ENCODE peak calls at places on chromosome 21, in seven cellular contexts. Q, G, N, V, Z, Y and R are unnamed samples.

GRCh38 chr21:14685568-14685967 is 139.5 kb upstream of the SAMSN1 start:
- DNase-seq in Q (no peak), G (no peak), N (peak), V (no peak), Z (no peak), Y (no peak), R (no peak)

GRCh38 chr21:31176080-31176551 is 137.8 kb upstream of the KRTAP19-8 start:
- DNase-seq in Q (no peak), G (no peak), N (peak), V (no peak), Z (no peak), Y (no peak), R (no peak)

GRCh38 chr21:36436829-36437744 is 42.8 kb downstream of the CLDN14 start:
- DNase-seq in Q (no peak), G (no peak), N (no peak), V (no peak), Z (no peak), Y (no peak), R (no peak)

GRCh38 chr21:19405326-19405725 is 1001.7 kb upstream of the TMPRSS15 start:
- DNase-seq in Q (no peak), G (no peak), N (no peak), V (no peak), Z (no peak), Y (no peak), R (no peak)

GRCh38 chr21:45596704-45597318 is 46.7 kb upstream of the PCBP3 start:
- DNase-seq in Q (peak), G (peak), N (peak), V (peak), Z (peak), Y (peak), R (peak)

GRCh38 chr21:36640260-36641244 is 58.4 kb upstream of the SIM2 start:
- DNase-seq in Q (no peak), G (peak), N (no peak), V (no peak), Z (no peak), Y (no peak), R (no peak)

GRCh38 chr21:36385909-36386642 is 884 bp downstream of the CHAF1B start:
- DNase-seq in Q (no peak), G (no peak), N (peak), V (no peak), Z (no peak), Y (no peak), R (no peak)

GRCh38 chr21:45540601-45540970 is 1.7 kb downstream of the SLC19A1 start:
- DNase-seq in Q (no peak), G (no peak), N (no peak), V (no peak), Z (peak), Y (peak), R (no peak)

GRCh38 chr21:38308010-38308784 is 51.4 kb downstream of the KCNJ15 start:
- DNase-seq in Q (no peak), G (no peak), N (no peak), V (no peak), Z (no peak), Y (no peak), R (no peak)

GRCh38 chr21:45822429-45823099 is 159.0 kb upstream of the COL6A1 start:
- DNase-seq in Q (no peak), G (no peak), N (no peak), V (no peak), Z (no peak), Y (no peak), R (no peak)

GRCh38 chr21:45286671-45287437 is 841 bp downstream of the POFUT2 start:
- DNase-seq in Q (no peak), G (no peak), N (no peak), V (no peak), Z (no peak), Y (peak), R (no peak)

GRCh38 chr21:37358392-37358791 is 8.2 kb upstream of the DYRK1A start:
- DNase-seq in Q (no peak), G (no peak), N (peak), V (no peak), Z (no peak), Y (no peak), R (no peak)

GRCh38 chr21:14602418-14602987 is 56.4 kb upstream of the SAMSN1 start:
- DNase-seq in Q (no peak), G (no peak), N (peak), V (no peak), Z (no peak), Y (no peak), R (no peak)

GRCh38 chr21:39805983-39806382 is 61.0 kb downstream of the IGSF5 start:
- DNase-seq in Q (no peak), G (no peak), N (no peak), V (no peak), Z (no peak), Y (no peak), R (no peak)

GRCh38 chr21:38675450-38675849 is 130.3 kb upstream of the ETS2 start:
- DNase-seq in Q (no peak), G (no peak), N (no peak), V (no peak), Z (no peak), Y (no peak), R (no peak)

GRCh38 chr21:19535356-19535755 is 1131.8 kb upstream of the TMPRSS15 start:
- DNase-seq in Q (no peak), G (no peak), N (no peak), V (no peak), Z (no peak), Y (no peak), R (no peak)

GRCh38 chr21:16587141-16587570 is 857.4 kb downstream of the USP25 start:
- DNase-seq in Q (no peak), G (peak), N (no peak), V (no peak), Z (no peak), Y (no peak), R (no peak)

GRCh38 chr21:45695086-45695485 is 51.6 kb downstream of the PCBP3 start:
- DNase-seq in Q (no peak), G (no peak), N (no peak), V (no peak), Z (no peak), Y (peak), R (no peak)

GRCh38 chr21:37916795-37917142 is 512 bp upstream of the KCNJ6 start:
- DNase-seq in Q (no peak), G (peak), N (peak), V (no peak), Z (peak), Y (peak), R (no peak)

GRCh38 chr21:15088483-15088882 is 23.7 kb upstream of the NRIP1 start:
- DNase-seq in Q (no peak), G (no peak), N (no peak), V (no peak), Z (no peak), Y (no peak), R (no peak)

GRCh38 chr21:21148009-21148408 is 149.8 kb downstream of the NCAM2 start:
- DNase-seq in Q (no peak), G (no peak), N (no peak), V (no peak), Z (no peak), Y (no peak), R (no peak)

GRCh38 chr21:27813750-27814149 is 846.9 kb upstream of the ADAMTS5 start:
- DNase-seq in Q (no peak), G (peak), N (no peak), V (no peak), Z (no peak), Y (no peak), R (no peak)

GRCh38 chr21:39057121-39057520 is 126.1 kb downstream of the PSMG1 start:
- DNase-seq in Q (no peak), G (no peak), N (no peak), V (no peak), Z (no peak), Y (no peak), R (no peak)

GRCh38 chr21:20004353-20004752 is 993.9 kb upstream of the NCAM2 start:
- DNase-seq in Q (no peak), G (no peak), N (peak), V (no peak), Z (no peak), Y (no peak), R (no peak)